ENCODE peak calls at places on chromosome 13, in nine cellular contexts. K, M, G, H, A, O, P, L and W are unnamed samples.
A peak's percentile ranks its signal among the peaks of the same experiment; 100 is the strongest.

GRCh38 chr13:45728759-45729158 is 26.6 kb downstream of the CBY2 start:
- DNase-seq in A (peak; percentile 42), K (no peak), G (no peak), O (no peak), M (no peak), P (no peak), H (no peak), L (no peak), W (no peak)

GRCh38 chr13:47705185-47705584 is 295.9 kb downstream of the SUCLA2 start:
- DNase-seq in K (no peak), P (no peak), H (no peak), O (no peak), G (no peak), M (no peak), L (no peak), A (no peak), W (no peak)

GRCh38 chr13:20525144-20525600 is 485 bp downstream of the CRYL1 start:
- DNase-seq in O (no peak), L (no peak), M (no peak), G (no peak), K (peak; percentile 50), A (no peak), P (peak; percentile 30), H (peak; percentile 20), W (no peak)

GRCh38 chr13:75345191-75345590 is 136.8 kb downstream of the TBC1D4 start:
- DNase-seq in O (no peak), H (peak; percentile 39), K (no peak), L (no peak), P (no peak), G (no peak), M (no peak), A (no peak), W (no peak)

GRCh38 chr13:44810067-44810840 is 179.0 kb downstream of the NUFIP1 start:
- DNase-seq in A (peak; percentile 19), L (no peak), O (peak; percentile 42), K (peak; percentile 60), H (peak; percentile 27), G (peak; percentile 0), P (no peak), M (no peak), W (no peak)

GRCh38 chr13:33644607-33645543 is 173.1 kb upstream of the RFC3 start:
- DNase-seq in G (no peak), M (no peak), L (no peak), A (no peak), K (no peak), O (no peak), H (peak; percentile 50), P (no peak), W (no peak)

GRCh38 chr13:67107973-67108372 is 122.2 kb downstream of the PCDH9 start:
- DNase-seq in H (no peak), A (no peak), O (no peak), M (no peak), K (no peak), L (no peak), G (no peak), P (no peak), W (no peak)

GRCh38 chr13:28744091-28744536 is 25.3 kb upstream of the SLC46A3 start:
- DNase-seq in K (peak; percentile 28), H (peak; percentile 90), M (peak; percentile 27), P (no peak), G (no peak), L (no peak), O (no peak), A (peak; percentile 46), W (no peak)

GRCh38 chr13:97727991-97728390 is 225.5 kb upstream of the IPO5 start:
- DNase-seq in L (no peak), P (peak; percentile 64), K (no peak), A (no peak), O (no peak), H (no peak), M (no peak), G (no peak), W (no peak)

GRCh38 chr13:72437458-72437857 is 290.0 kb downstream of the MZT1 start:
- DNase-seq in A (no peak), H (peak; percentile 48), O (no peak), G (no peak), M (no peak), K (no peak), P (no peak), L (no peak), W (no peak)

GRCh38 chr13:81302125-81302524 is 961.2 kb upstream of the SPRY2 start:
- DNase-seq in O (no peak), A (no peak), M (no peak), G (no peak), P (no peak), H (no peak), L (no peak), K (no peak), W (no peak)

GRCh38 chr13:40386586-40386985 is 279.9 kb downstream of the FOXO1 start:
- DNase-seq in H (no peak), O (no peak), G (no peak), L (no peak), A (no peak), P (no peak), M (no peak), K (no peak), W (no peak)

GRCh38 chr13:74556002-74556551 is 421.9 kb upstream of the KLF12 start:
- DNase-seq in H (no peak), P (no peak), O (no peak), M (no peak), K (no peak), G (peak; percentile 40), L (no peak), A (no peak), W (no peak)

GRCh38 chr13:80649274-80649673 is 308.3 kb upstream of the SPRY2 start:
- DNase-seq in P (no peak), K (no peak), O (no peak), L (no peak), M (no peak), G (no peak), H (no peak), A (no peak), W (no peak)

GRCh38 chr13:65789815-65790214 is 1440.3 kb downstream of the PCDH9 start:
- DNase-seq in G (no peak), P (no peak), L (no peak), H (peak; percentile 73), A (peak; percentile 10), K (no peak), M (peak; percentile 14), O (no peak), W (no peak)

GRCh38 chr13:35191883-35192282 is 249.8 kb downstream of the NBEA start:
- DNase-seq in O (no peak), L (no peak), G (no peak), K (no peak), P (no peak), A (no peak), M (no peak), H (no peak), W (no peak)

GRCh38 chr13:113123226-113124150 is 889 bp downstream of the F10 start:
- DNase-seq in O (no peak), A (no peak), G (no peak), L (no peak), H (no peak), M (no peak), P (no peak), K (no peak), W (no peak)

GRCh38 chr13:90197722-90198121 is 1149.8 kb upstream of the MIR17HG start:
- DNase-seq in P (no peak), H (peak; percentile 3), M (no peak), K (no peak), A (no peak), O (no peak), G (no peak), L (no peak), W (no peak)

GRCh38 chr13:109213714-109214113 is 572.7 kb downstream of the IRS2 start:
- DNase-seq in O (no peak), G (no peak), L (no peak), H (peak; percentile 17), K (no peak), P (no peak), M (no peak), A (no peak), W (no peak)

GRCh38 chr13:33730147-33730546 is 87.8 kb upstream of the RFC3 start:
- DNase-seq in L (no peak), K (no peak), M (no peak), H (no peak), O (no peak), P (no peak), A (no peak), G (no peak), W (no peak)

GRCh38 chr13:98976941-98977340 is 923 bp downstream of the DOCK9 start:
- DNase-seq in O (no peak), A (no peak), G (no peak), M (no peak), H (peak; percentile 45), L (no peak), P (no peak), K (no peak), W (no peak)

GRCh38 chr13:111020021-111020420 is 95.1 kb upstream of the ARHGEF7 start:
- DNase-seq in A (no peak), G (no peak), M (no peak), K (no peak), P (no peak), O (no peak), H (no peak), L (no peak), W (no peak)

GRCh38 chr13:43720780-43721397 is 65.9 kb downstream of the ENOX1 start:
- DNase-seq in H (peak; percentile 71), O (no peak), K (no peak), P (no peak), G (no peak), A (peak; percentile 4), M (no peak), L (no peak), W (no peak)